ENCODE peak calls at places on chromosomes 7 and 10, in five cellular contexts. X, F, R, B and Q are unnamed samples.

GRCh38 chr7:5284304-5285281 is 1.9 kb downstream of the SLC29A4 start:
- DNase-seq in F (no peak), X (no peak), R (no peak), B (peak; percentile 11), Q (no peak)

GRCh38 chr7:155694846-155695245 is 50.4 kb downstream of the RBM33 start:
- DNase-seq in R (no peak), F (no peak), B (no peak), X (no peak), Q (no peak)

GRCh38 chr7:80240265-80241025 is 105.8 kb downstream of the GNAI1 start:
- DNase-seq in F (no peak), R (no peak), B (no peak), X (no peak), Q (no peak)

GRCh38 chr10:43594944-43595589 is 11.2 kb upstream of the ZNF485 start:
- DNase-seq in F (no peak), B (no peak), R (no peak), X (no peak), Q (no peak)

GRCh38 chr7:33054261-33054964 is 8.2 kb downstream of the NT5C3A start:
- DNase-seq in F (no peak), B (no peak), R (no peak), X (no peak), Q (no peak)

GRCh38 chr7:77327932-77328628 is 88.1 kb downstream of the GSAP start:
- DNase-seq in X (no peak), B (no peak), F (no peak), R (no peak), Q (no peak)

GRCh38 chr10:132700168-132701098 is 85.5 kb downstream of the NKX6-2 start:
- DNase-seq in B (no peak), X (no peak), F (no peak), R (no peak), Q (no peak)

GRCh38 chr7:157392256-157393037 is 55.6 kb downstream of the DNAJB6 start:
- DNase-seq in R (no peak), B (no peak), F (no peak), X (no peak), Q (no peak)

GRCh38 chr10:119364941-119365340 is 157.6 kb downstream of the GRK5 start:
- DNase-seq in X (no peak), F (no peak), B (no peak), R (no peak), Q (no peak)